ENCODE peak calls at places on chromosome 16, in six cellular contexts. B, F, Z, Y, N and M are unnamed samples.

GRCh38 chr16:64993464-64993863 is 128.4 kb downstream of the CDH11 start:
- DNase-seq in B (no peak), F (no peak), Z (no peak), Y (no peak), N (no peak), M (no peak)

GRCh38 chr16:25771812-25772568 is 80.2 kb downstream of the HS3ST4 start:
- DNase-seq in B (no peak), F (no peak), Z (no peak), Y (no peak), N (no peak), M (no peak)

GRCh38 chr16:589658-590159 is at the start of gene RAB40C:
- DNase-seq in B (peak; percentile 91), F (peak; percentile 100), Z (peak; percentile 99), Y (peak; percentile 100), N (peak; percentile 99), M (peak; percentile 99)

GRCh38 chr16:64174327-64174726 is 947.5 kb downstream of the CDH11 start:
- DNase-seq in B (no peak), F (no peak), Z (no peak), Y (no peak), N (no peak), M (peak; percentile 49)

GRCh38 chr16:7849891-7850290 is 517.2 kb downstream of the RBFOX1 start:
- DNase-seq in B (no peak), F (no peak), Z (no peak), Y (no peak), N (no peak), M (no peak)

GRCh38 chr16:55418586-55418985 is 60.4 kb upstream of the MMP2 start:
- DNase-seq in B (no peak), F (peak; percentile 47), Z (no peak), Y (no peak), N (no peak), M (peak; percentile 25)

GRCh38 chr16:929227-929669 is 41.5 kb downstream of the LMF1 start:
- DNase-seq in B (no peak), F (no peak), Z (no peak), Y (no peak), N (no peak), M (no peak)

GRCh38 chr16:85413713-85414663 is 199.1 kb upstream of the GSE1 start:
- DNase-seq in B (no peak), F (no peak), Z (no peak), Y (no peak), N (no peak), M (no peak)

GRCh38 chr16:19711643-19712042 is 6.4 kb downstream of the KNOP1 start:
- DNase-seq in B (no peak), F (no peak), Z (no peak), Y (no peak), N (no peak), M (no peak)

GRCh38 chr16:55501549-55502322 is 7.1 kb upstream of the LPCAT2 start:
- DNase-seq in B (no peak), F (no peak), Z (no peak), Y (no peak), N (no peak), M (no peak)

GRCh38 chr16:78058165-78058564 is 35.8 kb downstream of the CLEC3A start:
- DNase-seq in B (no peak), F (no peak), Z (no peak), Y (no peak), N (no peak), M (no peak)

GRCh38 chr16:2979669-2980226 is 498 bp downstream of the PKMYT1 start:
- DNase-seq in B (no peak), F (no peak), Z (no peak), Y (no peak), N (no peak), M (no peak)

GRCh38 chr16:68898026-68898425 is 54.7 kb downstream of the TANGO6 start:
- DNase-seq in B (no peak), F (no peak), Z (no peak), Y (no peak), N (no peak), M (peak; percentile 1)

GRCh38 chr16:77574867-77575619 is 140.2 kb upstream of the ADAMTS18 start:
- DNase-seq in B (no peak), F (peak; percentile 32), Z (no peak), Y (no peak), N (no peak), M (no peak)

GRCh38 chr16:53355064-53355463 is 79.2 kb upstream of the RBL2 start:
- DNase-seq in B (no peak), F (no peak), Z (no peak), Y (no peak), N (no peak), M (no peak)

GRCh38 chr16:89945654-89946053 is 2.9 kb upstream of the DEF8 start:
- DNase-seq in B (no peak), F (no peak), Z (no peak), Y (no peak), N (no peak), M (no peak)

GRCh38 chr16:70388281-70388680 is 41.6 kb downstream of the DDX19A start:
- DNase-seq in B (no peak), F (no peak), Z (no peak), Y (no peak), N (no peak), M (no peak)

GRCh38 chr16:588639-588888 is 1.3 kb upstream of the RAB40C start:
- DNase-seq in B (no peak), F (peak; percentile 82), Z (no peak), Y (peak; percentile 67), N (peak; percentile 52), M (peak; percentile 57)

GRCh38 chr16:57501492-57501891 is 15.2 kb upstream of the DOK4 start:
- DNase-seq in B (no peak), F (no peak), Z (no peak), Y (no peak), N (no peak), M (no peak)

GRCh38 chr16:84685210-84685609 is 14.6 kb upstream of the USP10 start:
- DNase-seq in B (no peak), F (no peak), Z (no peak), Y (no peak), N (no peak), M (no peak)

GRCh38 chr16:84881702-84882521 is 62.1 kb downstream of the CRISPLD2 start:
- DNase-seq in B (no peak), F (peak; percentile 57), Z (no peak), Y (peak; percentile 58), N (no peak), M (peak; percentile 25)

GRCh38 chr16:87312008-87312407 is 5.2 kb downstream of the C16orf95 start:
- DNase-seq in B (no peak), F (no peak), Z (no peak), Y (no peak), N (no peak), M (no peak)

GRCh38 chr16:1787322-1788094 is 4.7 kb downstream of the NUBP2 start:
- DNase-seq in B (no peak), F (no peak), Z (peak; percentile 11), Y (no peak), N (no peak), M (no peak)

GRCh38 chr16:75317101-75317522 is 65.7 kb upstream of the BCAR1 start:
- DNase-seq in B (no peak), F (no peak), Z (peak; percentile 20), Y (no peak), N (no peak), M (no peak)

GRCh38 chr16:3454093-3454492 is 10.6 kb downstream of the NAA60 start:
- DNase-seq in B (no peak), F (no peak), Z (no peak), Y (no peak), N (no peak), M (no peak)

GRCh38 chr16:81836279-81837054 is 57.4 kb downstream of the PLCG2 start:
- DNase-seq in B (no peak), F (no peak), Z (no peak), Y (no peak), N (peak; percentile 69), M (no peak)

GRCh38 chr16:77514500-77515225 is 79.8 kb upstream of the ADAMTS18 start:
- DNase-seq in B (no peak), F (no peak), Z (no peak), Y (no peak), N (no peak), M (no peak)

GRCh38 chr16:67105251-67105650 is 4.5 kb upstream of the PHAF1 start:
- DNase-seq in B (no peak), F (no peak), Z (no peak), Y (no peak), N (no peak), M (no peak)
- H3K27ac ChIP-seq in B (no peak overlapping the region), F (no peak overlapping the region), Z (peak overlapping the region; percentile 13), Y (no peak overlapping the region), N (no peak overlapping the region), M (no peak overlapping the region)

DNA sequence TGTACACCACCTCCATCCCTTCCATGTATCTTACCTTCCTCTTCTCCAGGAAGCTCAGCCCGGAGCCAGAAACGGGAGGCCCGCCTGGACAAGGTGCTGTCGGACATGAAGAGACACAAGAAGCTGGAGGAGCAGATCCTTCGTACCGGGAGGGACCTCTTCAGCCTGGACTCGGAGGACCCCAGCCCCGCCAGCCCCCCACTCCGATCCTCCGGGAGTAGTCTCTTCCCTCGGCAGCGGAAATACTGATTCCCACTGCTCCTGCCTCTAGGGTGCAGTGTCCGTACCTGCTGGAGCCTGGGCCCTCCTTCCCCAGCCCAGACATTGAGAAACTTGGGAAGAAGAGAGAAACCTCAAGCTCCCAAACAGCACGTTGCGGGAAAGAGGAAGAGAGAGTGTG is 756 bp upstream of the MVP start:
- DNase-seq in B (no peak), F (no peak), Z (no peak), Y (no peak), N (no peak), M (no peak)
- H3K4me1 ChIP-seq in B (peaks cover 2% of the 10 kb centered on the region), F (peaks cover 54% of the 10 kb centered on the region), Z (peaks cover 86% of the 10 kb centered on the region), Y (peaks cover 3% of the 10 kb centered on the region), N (peaks cover 32% of the 10 kb centered on the region), M (peaks cover 16% of the 10 kb centered on the region)

GRCh38 chr16:12802048-12802447 is 1.6 kb downstream of the CPPED1 start:
- DNase-seq in B (no peak), F (no peak), Z (no peak), Y (no peak), N (no peak), M (no peak)
- H3K4me3 ChIP-seq in B (no peak overlapping the region), F (no peak overlapping the region), Z (peak overlapping the region; percentile 75), Y (no peak overlapping the region), N (no peak overlapping the region), M (no peak overlapping the region)

DNA sequence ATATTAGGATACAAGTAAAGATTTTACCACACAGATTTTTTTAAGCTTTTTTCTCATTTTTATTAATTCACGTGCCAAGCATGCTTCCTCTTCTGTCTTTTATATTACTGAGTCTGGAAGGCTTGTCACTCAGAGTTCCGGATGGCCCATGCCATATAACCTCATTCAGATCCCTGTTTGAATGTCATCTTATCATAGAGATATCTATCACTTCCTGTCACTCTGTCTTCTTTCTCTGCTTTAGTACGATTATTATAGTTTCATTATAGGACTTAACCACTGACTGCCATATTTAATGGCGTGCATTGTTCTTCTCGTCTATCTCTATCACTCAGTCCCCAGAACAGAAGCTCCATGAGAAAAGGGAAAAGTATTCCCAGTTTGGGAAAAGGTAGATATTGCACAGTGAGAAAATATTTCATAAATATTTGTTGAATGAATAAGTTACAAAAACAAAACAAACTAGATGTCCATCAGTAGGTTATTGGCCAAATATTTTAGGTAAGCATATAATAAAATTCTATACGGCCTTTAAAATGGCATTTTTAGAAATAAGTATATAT is 296.9 kb upstream of the GOT2 start:
- DNase-seq in B (no peak), F (no peak), Z (no peak), Y (no peak), N (no peak), M (no peak)
- H3K27ac ChIP-seq in B (no peak overlapping the region), F (no peak overlapping the region), Z (no peak overlapping the region), Y (no peak overlapping the region), N (no peak overlapping the region), M (no peak overlapping the region)